ENCODE peak calls at places on chromosomes 1 and 21, in ten cellular contexts. A is CD8-positive, alpha-beta T cell; M is hepatocyte; Y is fibroblast of lung; D is HFF-Myc; X is cardiac muscle cell; Q is heart right ventricle; F is tibial nerve; H is A549; B is brain microvascular endothelial cell. O is an unnamed sample.

GRCh38 chr1:213136190-213136917 is 85.3 kb downstream of the RPS6KC1 start:
- DNase-seq in Y (no peak), H (no peak), F (no peak), A (no peak), B (no peak), Q (no peak), X (no peak), M (peak; percentile 37), D (no peak), O (no peak)

GRCh38 chr1:41102208-41102607 is 80.7 kb upstream of the SLFNL1 start:
- DNase-seq in B (peak; percentile 76), F (peak; percentile 84), X (peak; percentile 98), A (no peak), H (peak; percentile 29), M (peak; percentile 72), D (peak; percentile 93), Y (peak; percentile 98), Q (peak; percentile 89), O (peak; percentile 87)

GRCh38 chr1:16618719-16619118 is 5.4 kb upstream of the NBPF1 start:
- DNase-seq in X (no peak), Y (no peak), D (no peak), H (no peak), Q (peak; percentile 2), A (peak; percentile 12), M (no peak), F (no peak), B (no peak), O (no peak)

GRCh38 chr1:155003766-155004351 is 1.3 kb downstream of the ZBTB7B start:
- DNase-seq in M (peak; percentile 63), Y (peak; percentile 61), X (peak; percentile 60), F (no peak), A (no peak), Q (peak; percentile 79), H (peak; percentile 85), B (no peak), D (no peak), O (no peak)

GRCh38 chr1:66364578-66365391 is 169.2 kb upstream of the SGIP1 start:
- DNase-seq in A (no peak), Y (no peak), X (no peak), H (no peak), M (no peak), F (no peak), B (no peak), Q (no peak), D (no peak), O (no peak)

GRCh38 chr1:204296431-204296988 is 63.2 kb downstream of the PLEKHA6 start:
- DNase-seq in F (no peak), M (no peak), Q (no peak), X (peak; percentile 87), A (no peak), H (no peak), D (no peak), Y (peak; percentile 89), B (no peak), O (peak; percentile 77)

GRCh38 chr1:248703674-248704073 is 1.1 kb upstream of the OR14I1 start:
- DNase-seq in A (no peak), F (no peak), H (no peak), M (no peak), Q (no peak), X (no peak), B (no peak), Y (no peak), D (no peak), O (no peak)

GRCh38 chr21:14876464-14876863 is 188.3 kb downstream of the NRIP1 start:
- DNase-seq in A (no peak), Y (no peak), F (no peak), M (peak; percentile 25), Q (no peak), H (no peak), D (no peak), B (no peak), X (no peak), O (no peak)

DNA sequence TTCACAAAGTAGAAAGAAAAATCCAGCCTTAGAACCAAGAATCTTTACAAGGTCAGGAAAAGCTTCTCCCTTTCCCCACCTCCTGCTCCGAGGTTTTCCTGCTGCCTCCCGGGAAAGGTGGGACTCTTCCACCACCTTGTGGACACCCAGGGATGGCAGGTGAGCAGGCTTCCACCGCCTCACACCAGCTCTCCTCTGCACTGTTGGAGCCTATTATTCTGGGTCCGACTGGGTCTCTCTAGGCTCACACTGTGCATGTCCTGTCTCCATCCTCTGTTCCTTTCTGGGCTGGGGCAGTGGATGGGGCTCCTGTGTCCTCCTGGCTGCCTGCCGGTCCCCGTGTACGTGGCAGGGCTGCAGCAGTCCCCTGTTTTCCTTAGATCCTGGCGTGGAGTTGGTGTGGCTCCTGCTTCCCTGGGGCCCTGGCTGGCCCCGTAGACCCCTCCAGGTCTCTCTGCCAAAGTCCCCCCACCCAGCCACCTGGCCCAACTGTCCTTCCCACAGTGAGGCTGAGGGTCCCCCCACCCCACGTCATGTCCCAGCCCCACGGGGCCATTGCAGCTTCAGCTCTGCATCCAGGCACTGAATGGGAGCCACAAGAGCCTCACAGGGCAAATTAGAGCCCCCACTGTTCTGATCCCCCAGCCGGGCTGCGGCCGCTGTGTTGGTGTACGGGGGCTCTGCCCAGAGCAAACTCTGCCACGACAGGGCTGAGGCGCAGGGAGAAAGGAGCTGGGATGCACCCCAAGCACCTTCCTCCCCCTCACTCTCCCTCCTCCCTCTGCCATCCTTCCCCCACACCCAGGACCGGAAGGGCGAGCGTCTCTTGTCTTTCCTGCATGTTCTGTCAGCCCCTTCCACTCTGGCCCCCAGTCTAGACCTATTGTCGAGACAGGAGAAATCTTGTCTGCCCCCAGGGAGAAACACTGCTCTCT is 3.3 kb upstream of the SLC45A1 start:
- DNase-seq in F (peak; percentile 68), M (peak; percentile 91), H (peak; percentile 78), Y (peak; percentile 80), B (peak; percentile 77), A (peak; percentile 52), Q (peak; percentile 69), D (peak; percentile 52), X (peak; percentile 87), O (no peak)
- TF ChIP-seq CTCF in F (peak; percentile 67), M (peak; percentile 94), H (peak; percentile 76), Y (peak; percentile 96), B (peak; percentile 98), A (peak; percentile 60), Q (peak; percentile 85), D (peak; percentile 93), X (peak; percentile 95), O (peak; percentile 94)

GRCh38 chr1:9321480-9321849 is 28.8 kb downstream of the SPSB1 start:
- DNase-seq in X (peak; percentile 78), Q (no peak), D (no peak), H (no peak), Y (peak; percentile 83), F (no peak), A (no peak), B (peak; percentile 46), M (peak; percentile 68), O (peak; percentile 73)

GRCh38 chr1:9317591-9318331 is 25.1 kb downstream of the SPSB1 start:
- DNase-seq in Q (peak; percentile 57), Y (peak; percentile 37), M (peak; percentile 37), A (no peak), H (peak; percentile 45), X (peak; percentile 47), B (no peak), F (no peak), D (no peak), O (no peak)

GRCh38 chr1:9319208-9319788 is 26.6 kb downstream of the SPSB1 start:
- DNase-seq in X (no peak), M (no peak), A (no peak), Y (no peak), Q (no peak), H (no peak), B (no peak), D (no peak), F (no peak), O (no peak)

GRCh38 chr1:9320520-9321479 is 28.1 kb downstream of the SPSB1 start:
- DNase-seq in A (no peak), Y (no peak), Q (no peak), M (peak; percentile 69), H (no peak), D (no peak), F (no peak), B (no peak), X (no peak), O (no peak)

DNA sequence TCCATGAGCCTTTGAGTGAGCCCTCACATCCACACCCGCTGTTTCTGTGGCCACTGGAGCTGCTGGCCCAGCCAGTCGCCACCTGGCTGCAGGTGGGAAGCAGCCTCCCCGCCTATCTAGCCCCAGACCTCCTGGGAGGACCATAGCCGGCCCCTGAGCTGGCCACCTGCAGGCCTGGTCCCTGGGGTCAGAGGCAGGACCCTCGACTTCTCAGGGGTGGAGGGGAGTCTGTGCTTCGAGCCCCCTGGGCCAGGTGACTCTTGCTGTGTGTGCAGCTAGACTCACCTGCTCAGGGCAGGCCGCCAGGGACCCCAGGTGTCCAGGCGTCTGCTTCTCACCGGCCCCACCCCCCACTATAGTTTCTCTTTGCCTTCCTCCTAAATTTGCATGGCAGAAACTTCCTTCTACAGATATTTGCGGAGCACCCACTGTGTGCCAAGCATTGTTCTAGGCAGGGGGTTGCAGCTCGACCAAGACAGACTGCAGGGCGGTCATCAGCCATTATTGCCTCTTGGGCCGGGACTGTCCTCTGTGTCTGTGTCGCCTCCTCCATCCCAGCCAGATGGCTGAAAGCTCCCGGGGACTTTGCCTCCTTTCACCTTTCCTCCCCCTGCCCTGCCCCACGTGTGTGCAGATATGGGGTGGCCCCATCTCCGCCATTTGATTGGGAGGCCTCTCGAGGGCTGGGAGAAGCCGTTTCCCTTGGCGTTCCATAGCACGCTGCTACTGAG is 27.3 kb downstream of the SPSB1 start:
- DNase-seq in Y (no peak), X (no peak), Q (no peak), D (no peak), F (no peak), A (no peak), B (no peak), H (no peak), M (peak; percentile 45), O (no peak)
- H3K4me3 ChIP-seq in Y (no peak overlapping the region), X (no peak overlapping the region), Q (no peak overlapping the region), D (no peak overlapping the region), F (no peak overlapping the region), A (no peak overlapping the region), B (no peak overlapping the region), H (no peak overlapping the region), M (no peak overlapping the region), O (no peak overlapping the region)

DNA sequence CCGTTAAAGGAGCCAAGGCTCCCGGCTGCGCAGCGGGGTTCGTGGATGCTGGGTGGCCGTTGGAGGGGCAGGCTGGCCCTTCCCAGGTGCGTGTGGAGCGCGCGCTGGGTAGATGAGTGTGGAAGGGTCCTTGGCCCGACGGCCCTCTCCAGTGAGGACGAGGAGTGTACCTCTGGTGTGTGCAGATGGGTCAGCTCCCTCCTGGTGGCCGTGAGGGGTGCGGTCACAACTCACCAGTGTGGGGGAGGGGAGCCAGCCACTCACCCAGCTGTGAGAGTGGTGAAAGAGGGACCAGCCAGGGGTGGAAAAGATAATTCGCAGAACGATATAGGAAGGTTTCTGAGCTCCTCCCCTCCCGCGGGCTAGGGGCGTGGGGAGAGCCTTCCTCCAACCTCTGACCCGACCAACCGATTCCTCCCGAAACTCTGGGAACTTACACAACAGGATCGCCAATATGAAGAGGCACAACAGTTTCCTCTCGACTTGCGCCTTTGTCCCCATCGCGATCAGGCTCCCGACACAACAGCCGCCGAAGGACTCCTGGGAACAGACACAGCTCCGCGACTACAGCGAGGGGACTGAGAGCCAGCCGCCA is at the start of gene F11R:
- DNase-seq in M (peak; percentile 90), X (peak; percentile 53), Q (peak; percentile 55), D (no peak), F (no peak), B (no peak), Y (no peak), H (peak; percentile 49), A (no peak), O (no peak)
- TF ChIP-seq CTCF in M (peak; percentile 15), X (peak; percentile 14), Q (no peak), D (no peak), F (no peak), B (peak; percentile 22), Y (peak; percentile 5), H (no peak), A (no peak), O (peak; percentile 33)

GRCh38 chr21:44923481-44924084 is 2.9 kb upstream of the ITGB2 start:
- DNase-seq in Y (no peak), M (no peak), A (no peak), D (no peak), H (no peak), F (no peak), X (no peak), B (no peak), Q (no peak), O (no peak)

GRCh38 chr21:44926364-44927101 is 5.8 kb upstream of the ITGB2 start:
- DNase-seq in X (peak; percentile 13), M (no peak), D (no peak), H (no peak), F (no peak), Y (no peak), B (no peak), Q (no peak), A (peak; percentile 63), O (no peak)

GRCh38 chr21:44927259-44927586 is 6.5 kb upstream of the ITGB2 start:
- DNase-seq in D (no peak), F (no peak), A (no peak), Q (no peak), B (no peak), Y (no peak), X (no peak), H (no peak), M (no peak), O (no peak)

GRCh38 chr21:44924611-44925010 is 3.9 kb upstream of the ITGB2 start:
- DNase-seq in H (no peak), X (no peak), Y (no peak), F (no peak), A (no peak), M (no peak), B (no peak), Q (no peak), D (no peak), O (no peak)

DNA sequence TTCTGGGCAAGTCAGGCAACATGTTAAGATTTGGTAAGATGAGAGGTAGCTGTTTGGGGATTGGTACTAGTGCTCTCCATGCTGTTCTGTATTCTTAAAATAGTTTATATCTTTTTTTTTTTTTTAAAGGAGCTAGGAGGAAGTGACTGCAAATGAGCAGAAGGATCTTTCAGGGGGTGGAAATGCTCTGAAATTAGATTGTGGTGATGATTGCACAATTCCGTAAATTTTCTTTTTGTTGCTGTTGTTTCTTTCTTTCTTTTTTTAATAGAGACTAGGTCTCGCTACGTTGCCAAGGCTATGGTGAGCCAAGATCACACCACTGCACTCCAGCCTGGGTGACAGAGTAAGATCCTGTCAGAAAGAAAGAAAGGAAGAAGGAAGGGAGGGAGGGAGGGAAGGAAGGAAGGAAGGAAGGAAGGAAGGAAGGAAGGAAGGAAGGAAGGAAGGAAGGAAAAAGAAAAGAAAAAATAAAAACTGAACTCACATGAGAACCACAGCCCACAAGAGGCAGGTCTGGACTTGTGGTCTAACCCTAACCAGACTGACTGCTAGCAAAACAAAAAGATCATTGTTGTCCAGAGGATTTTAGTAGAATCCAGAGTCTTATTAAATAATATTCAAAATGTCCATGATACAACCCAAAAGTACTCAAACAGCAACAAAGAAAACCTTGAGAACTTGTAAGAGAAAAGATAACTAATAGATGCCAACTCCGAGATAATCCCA is 4.5 kb upstream of the ITGB2 start:
- DNase-seq in M (no peak), A (no peak), Y (peak; percentile 35), F (no peak), Q (no peak), B (no peak), H (no peak), X (peak; percentile 83), D (no peak), O (no peak)
- H3K4me3 ChIP-seq in M (no peak overlapping the region), A (peak overlapping the region; percentile 21), Y (no peak overlapping the region), F (no peak overlapping the region), Q (no peak overlapping the region), B (no peak overlapping the region), H (no peak overlapping the region), X (no peak overlapping the region), D (no peak overlapping the region), O (no peak overlapping the region)

O was measured in retinal pigment epithelial cell.